ENCODE peak calls at places on chromosomes 13 and 19, in four cellular contexts. One of them, this sample, is unnamed.

GRCh38 chr19:29293292-29293691 is 80.3 kb upstream of the UQCRFS1 start:
- DNase-seq in NCI-H510A treated with DMSO at 0.1 percent for 48 hours: no peak
- DNase-seq in breast epithelium: no peak
- DNase-seq in cardiac muscle cell: no peak
- DNase-seq in this sample: no peak

GRCh38 chr19:53596056-53596455 is 35.7 kb upstream of the DPRX start:
- DNase-seq in NCI-H510A treated with DMSO at 0.1 percent for 48 hours: no peak
- DNase-seq in breast epithelium: no peak
- DNase-seq in cardiac muscle cell: no peak
- DNase-seq in this sample: no peak

GRCh38 chr13:103273825-103274224 is 207.6 kb upstream of the SLC10A2 start:
- DNase-seq in NCI-H510A treated with DMSO at 0.1 percent for 48 hours: no peak
- DNase-seq in breast epithelium: no peak
- DNase-seq in cardiac muscle cell: no peak
- DNase-seq in this sample: no peak

GRCh38 chr13:114320065-114320464 is 5.8 kb downstream of the CHAMP1 start:
- DNase-seq in NCI-H510A treated with DMSO at 0.1 percent for 48 hours: no peak
- DNase-seq in breast epithelium: no peak
- DNase-seq in cardiac muscle cell: no peak
- DNase-seq in this sample: no peak

GRCh38 chr13:33927315-33927714 is 109.4 kb downstream of the RFC3 start:
- DNase-seq in NCI-H510A treated with DMSO at 0.1 percent for 48 hours: no peak
- DNase-seq in breast epithelium: no peak
- DNase-seq in cardiac muscle cell: no peak
- DNase-seq in this sample: no peak

GRCh38 chr13:97212540-97213146 is 9.5 kb upstream of the MBNL2 start:
- DNase-seq in NCI-H510A treated with DMSO at 0.1 percent for 48 hours: peak
- DNase-seq in breast epithelium: no peak
- DNase-seq in cardiac muscle cell: no peak
- DNase-seq in this sample: no peak

GRCh38 chr19:12786149-12786870 is 5.0 kb upstream of the JUNB start:
- DNase-seq in NCI-H510A treated with DMSO at 0.1 percent for 48 hours: no peak
- DNase-seq in breast epithelium: peak
- DNase-seq in cardiac muscle cell: no peak
- DNase-seq in this sample: no peak

GRCh38 chr13:20550799-20551198 is 16.2 kb upstream of the IFT88 start:
- DNase-seq in NCI-H510A treated with DMSO at 0.1 percent for 48 hours: no peak
- DNase-seq in breast epithelium: no peak
- DNase-seq in cardiac muscle cell: no peak
- DNase-seq in this sample: no peak

GRCh38 chr19:11064831-11065303 is 24.4 kb upstream of the LDLR start:
- DNase-seq in NCI-H510A treated with DMSO at 0.1 percent for 48 hours: no peak
- DNase-seq in breast epithelium: no peak
- DNase-seq in cardiac muscle cell: peak
- DNase-seq in this sample: no peak

GRCh38 chr13:105007166-105007808 is 1528.2 kb downstream of the EFNB2 start:
- DNase-seq in NCI-H510A treated with DMSO at 0.1 percent for 48 hours: no peak
- DNase-seq in breast epithelium: no peak
- DNase-seq in cardiac muscle cell: no peak
- DNase-seq in this sample: no peak

GRCh38 chr13:99074693-99075092 is 96.8 kb upstream of the DOCK9 start:
- DNase-seq in NCI-H510A treated with DMSO at 0.1 percent for 48 hours: no peak
- DNase-seq in breast epithelium: no peak
- DNase-seq in cardiac muscle cell: no peak
- DNase-seq in this sample: no peak

GRCh38 chr19:15141143-15141542 is 33.9 kb downstream of the SYDE1 start:
- DNase-seq in NCI-H510A treated with DMSO at 0.1 percent for 48 hours: no peak
- DNase-seq in breast epithelium: no peak
- DNase-seq in cardiac muscle cell: no peak
- DNase-seq in this sample: no peak

GRCh38 chr13:82370306-82370705 is 1512.0 kb downstream of the SLITRK1 start:
- DNase-seq in NCI-H510A treated with DMSO at 0.1 percent for 48 hours: no peak
- DNase-seq in breast epithelium: no peak
- DNase-seq in cardiac muscle cell: no peak
- DNase-seq in this sample: no peak

GRCh38 chr13:98476538-98476966 is 100.4 kb downstream of the STK24 start:
- DNase-seq in NCI-H510A treated with DMSO at 0.1 percent for 48 hours: no peak
- DNase-seq in breast epithelium: peak
- DNase-seq in cardiac muscle cell: no peak
- DNase-seq in this sample: no peak

GRCh38 chr19:46862974-46863632 is 2.3 kb downstream of the ARHGAP35 start:
- DNase-seq in NCI-H510A treated with DMSO at 0.1 percent for 48 hours: no peak
- DNase-seq in breast epithelium: no peak
- DNase-seq in cardiac muscle cell: peak
- DNase-seq in this sample: peak

GRCh38 chr13:25281937-25282332 is 5.4 kb downstream of the MTMR6 start:
- DNase-seq in NCI-H510A treated with DMSO at 0.1 percent for 48 hours: no peak
- DNase-seq in breast epithelium: no peak
- DNase-seq in cardiac muscle cell: no peak
- DNase-seq in this sample: no peak

GRCh38 chr13:47396915-47397314 is 500.1 kb upstream of the HTR2A start:
- DNase-seq in NCI-H510A treated with DMSO at 0.1 percent for 48 hours: no peak
- DNase-seq in breast epithelium: no peak
- DNase-seq in cardiac muscle cell: no peak
- DNase-seq in this sample: no peak

GRCh38 chr19:39951686-39952085 is 17.3 kb upstream of the FCGBP start:
- DNase-seq in NCI-H510A treated with DMSO at 0.1 percent for 48 hours: no peak
- DNase-seq in breast epithelium: no peak
- DNase-seq in cardiac muscle cell: no peak
- DNase-seq in this sample: no peak

GRCh38 chr19:41367848-41368301 is 3.9 kb upstream of the B9D2 start:
- DNase-seq in NCI-H510A treated with DMSO at 0.1 percent for 48 hours: no peak
- DNase-seq in breast epithelium: no peak
- DNase-seq in cardiac muscle cell: no peak
- DNase-seq in this sample: no peak

GRCh38 chr13:103349664-103350063 is 283.4 kb upstream of the SLC10A2 start:
- DNase-seq in NCI-H510A treated with DMSO at 0.1 percent for 48 hours: no peak
- DNase-seq in breast epithelium: no peak
- DNase-seq in cardiac muscle cell: peak
- DNase-seq in this sample: no peak

GRCh38 chr13:33169273-33169980 is 116.1 kb downstream of the STARD13 start:
- DNase-seq in NCI-H510A treated with DMSO at 0.1 percent for 48 hours: no peak
- DNase-seq in breast epithelium: no peak
- DNase-seq in cardiac muscle cell: no peak
- DNase-seq in this sample: no peak

GRCh38 chr13:29472317-29472961 is 123.0 kb downstream of the SLC7A1 start:
- DNase-seq in NCI-H510A treated with DMSO at 0.1 percent for 48 hours: peak
- DNase-seq in breast epithelium: no peak
- DNase-seq in cardiac muscle cell: peak
- DNase-seq in this sample: peak

GRCh38 chr13:92716749-92717148 is 509.9 kb upstream of the GPC6 start:
- DNase-seq in NCI-H510A treated with DMSO at 0.1 percent for 48 hours: no peak
- DNase-seq in breast epithelium: no peak
- DNase-seq in cardiac muscle cell: no peak
- DNase-seq in this sample: no peak

GRCh38 chr13:21917046-21918010 is 246.5 kb downstream of the FGF9 start:
- DNase-seq in NCI-H510A treated with DMSO at 0.1 percent for 48 hours: no peak
- DNase-seq in breast epithelium: no peak
- DNase-seq in cardiac muscle cell: no peak
- DNase-seq in this sample: no peak

GRCh38 chr19:7535993-7536685 is 622 bp downstream of the PNPLA6 start:
- DNase-seq in NCI-H510A treated with DMSO at 0.1 percent for 48 hours: no peak
- DNase-seq in breast epithelium: no peak
- DNase-seq in cardiac muscle cell: no peak
- DNase-seq in this sample: no peak

GRCh38 chr13:75021151-75021550 is 460.8 kb downstream of the TBC1D4 start:
- DNase-seq in NCI-H510A treated with DMSO at 0.1 percent for 48 hours: no peak
- DNase-seq in breast epithelium: no peak
- DNase-seq in cardiac muscle cell: no peak
- DNase-seq in this sample: no peak

GRCh38 chr19:39481229-39481545 is 549 bp downstream of the TIMM50 start:
- DNase-seq in NCI-H510A treated with DMSO at 0.1 percent for 48 hours: no peak
- DNase-seq in breast epithelium: no peak
- DNase-seq in cardiac muscle cell: no peak
- DNase-seq in this sample: no peak

GRCh38 chr19:11377756-11378155 is 3.3 kb downstream of the SWSAP1 start:
- DNase-seq in NCI-H510A treated with DMSO at 0.1 percent for 48 hours: no peak
- DNase-seq in breast epithelium: no peak
- DNase-seq in cardiac muscle cell: no peak
- DNase-seq in this sample: no peak

GRCh38 chr19:57241181-57241580 is 749 bp downstream of the ZNF805 start:
- DNase-seq in NCI-H510A treated with DMSO at 0.1 percent for 48 hours: no peak
- DNase-seq in breast epithelium: no peak
- DNase-seq in cardiac muscle cell: peak
- DNase-seq in this sample: no peak

GRCh38 chr13:33244210-33244906 is 41.2 kb downstream of the STARD13 start:
- DNase-seq in NCI-H510A treated with DMSO at 0.1 percent for 48 hours: no peak
- DNase-seq in breast epithelium: no peak
- DNase-seq in cardiac muscle cell: peak
- DNase-seq in this sample: no peak

GRCh38 chr19:3716147-3716668 is 8.0 kb downstream of the TJP3 start:
- DNase-seq in NCI-H510A treated with DMSO at 0.1 percent for 48 hours: no peak
- DNase-seq in breast epithelium: no peak
- DNase-seq in cardiac muscle cell: no peak
- DNase-seq in this sample: no peak

GRCh38 chr13:41059896-41060722 is 1.2 kb upstream of the WBP4 start:
- DNase-seq in NCI-H510A treated with DMSO at 0.1 percent for 48 hours: peak
- DNase-seq in breast epithelium: peak
- DNase-seq in cardiac muscle cell: peak
- DNase-seq in this sample: peak

GRCh38 chr19:36488816-36489138 is 584 bp downstream of the ZNF566 start:
- DNase-seq in NCI-H510A treated with DMSO at 0.1 percent for 48 hours: peak
- DNase-seq in breast epithelium: no peak
- DNase-seq in cardiac muscle cell: peak
- DNase-seq in this sample: peak

GRCh38 chr13:39897636-39898035 is 242.2 kb downstream of the COG6 start:
- DNase-seq in NCI-H510A treated with DMSO at 0.1 percent for 48 hours: no peak
- DNase-seq in breast epithelium: no peak
- DNase-seq in cardiac muscle cell: no peak
- DNase-seq in this sample: no peak

GRCh38 chr19:9793051-9793591 is 24.6 kb upstream of the ZNF846 start:
- DNase-seq in NCI-H510A treated with DMSO at 0.1 percent for 48 hours: peak
- DNase-seq in breast epithelium: peak
- DNase-seq in cardiac muscle cell: no peak
- DNase-seq in this sample: no peak

GRCh38 chr13:47598340-47598911 is 402.6 kb downstream of the SUCLA2 start:
- DNase-seq in NCI-H510A treated with DMSO at 0.1 percent for 48 hours: no peak
- DNase-seq in breast epithelium: no peak
- DNase-seq in cardiac muscle cell: no peak
- DNase-seq in this sample: no peak